ENCODE peak calls at places on chromosome 17, in nine cellular contexts. One of them, this sample, is unnamed.

GRCh38 chr17:68771867-68772515 is 170.8 kb upstream of the FAM20A start:
- DNase-seq in thyroid gland: no peak
- DNase-seq in non-pigmented ciliary epithelial cell: no peak
- DNase-seq in pulmonary artery endothelial cell: no peak
- DNase-seq in SW 1271: peak
- DNase-seq in germinal center: peak
- DNase-seq in amniotic stem cell: peak
- DNase-seq in ACHN: peak
- DNase-seq in globus pallidus: peak
- DNase-seq in this sample: peak

GRCh38 chr17:3683054-3683511 is 12.9 kb downstream of the P2RX5 start:
- DNase-seq in thyroid gland: peak
- DNase-seq in ACHN: peak
- DNase-seq in non-pigmented ciliary epithelial cell: no peak
- DNase-seq in germinal center: peak
- DNase-seq in amniotic stem cell: no peak
- DNase-seq in pulmonary artery endothelial cell: no peak
- DNase-seq in SW 1271: peak
- DNase-seq in globus pallidus: no peak
- DNase-seq in this sample: no peak

GRCh38 chr17:21242026-21242700 is 11.0 kb downstream of the NATD1 start:
- DNase-seq in germinal center: no peak
- DNase-seq in pulmonary artery endothelial cell: no peak
- DNase-seq in globus pallidus: no peak
- DNase-seq in non-pigmented ciliary epithelial cell: no peak
- DNase-seq in thyroid gland: peak
- DNase-seq in ACHN: no peak
- DNase-seq in amniotic stem cell: no peak
- DNase-seq in SW 1271: no peak
- DNase-seq in this sample: no peak

GRCh38 chr17:18961634-18962493 is 9.9 kb downstream of the SLC5A10 start:
- DNase-seq in germinal center: no peak
- DNase-seq in SW 1271: no peak
- DNase-seq in thyroid gland: no peak
- DNase-seq in globus pallidus: no peak
- DNase-seq in amniotic stem cell: no peak
- DNase-seq in non-pigmented ciliary epithelial cell: no peak
- DNase-seq in ACHN: no peak
- DNase-seq in pulmonary artery endothelial cell: no peak
- DNase-seq in this sample: no peak

GRCh38 chr17:39739885-39740356 is 2.2 kb downstream of the GRB7 start:
- DNase-seq in germinal center: no peak
- DNase-seq in ACHN: peak
- DNase-seq in globus pallidus: no peak
- DNase-seq in SW 1271: no peak
- DNase-seq in amniotic stem cell: no peak
- DNase-seq in non-pigmented ciliary epithelial cell: no peak
- DNase-seq in pulmonary artery endothelial cell: no peak
- DNase-seq in thyroid gland: no peak
- DNase-seq in this sample: no peak

GRCh38 chr17:63497708-63498483 is 21.0 kb downstream of the ACE start:
- DNase-seq in amniotic stem cell: no peak
- DNase-seq in germinal center: no peak
- DNase-seq in SW 1271: no peak
- DNase-seq in thyroid gland: peak
- DNase-seq in pulmonary artery endothelial cell: no peak
- DNase-seq in globus pallidus: no peak
- DNase-seq in non-pigmented ciliary epithelial cell: no peak
- DNase-seq in ACHN: peak
- DNase-seq in this sample: no peak

GRCh38 chr17:8746501-8747236 is 2.0 kb upstream of the CCDC42 start:
- DNase-seq in pulmonary artery endothelial cell: no peak
- DNase-seq in germinal center: no peak
- DNase-seq in non-pigmented ciliary epithelial cell: no peak
- DNase-seq in globus pallidus: no peak
- DNase-seq in ACHN: no peak
- DNase-seq in SW 1271: no peak
- DNase-seq in amniotic stem cell: no peak
- DNase-seq in thyroid gland: no peak
- DNase-seq in this sample: no peak

GRCh38 chr17:7854851-7855642 is at the start of gene TMEM88:
- DNase-seq in ACHN: no peak
- DNase-seq in pulmonary artery endothelial cell: no peak
- DNase-seq in SW 1271: no peak
- DNase-seq in globus pallidus: no peak
- DNase-seq in non-pigmented ciliary epithelial cell: no peak
- DNase-seq in thyroid gland: no peak
- DNase-seq in germinal center: no peak
- DNase-seq in amniotic stem cell: no peak
- DNase-seq in this sample: no peak

GRCh38 chr17:73466704-73467433 is 155.1 kb upstream of the CDC42EP4 start:
- DNase-seq in amniotic stem cell: no peak
- DNase-seq in thyroid gland: no peak
- DNase-seq in pulmonary artery endothelial cell: no peak
- DNase-seq in ACHN: no peak
- DNase-seq in globus pallidus: no peak
- DNase-seq in non-pigmented ciliary epithelial cell: no peak
- DNase-seq in SW 1271: no peak
- DNase-seq in germinal center: no peak
- DNase-seq in this sample: no peak

GRCh38 chr17:27609606-27610303 is 21.2 kb upstream of the LGALS9 start:
- DNase-seq in pulmonary artery endothelial cell: no peak
- DNase-seq in SW 1271: peak
- DNase-seq in ACHN: peak
- DNase-seq in thyroid gland: no peak
- DNase-seq in amniotic stem cell: no peak
- DNase-seq in germinal center: peak
- DNase-seq in non-pigmented ciliary epithelial cell: peak
- DNase-seq in globus pallidus: no peak
- DNase-seq in this sample: no peak

GRCh38 chr17:65222216-65222738 is 85.1 kb downstream of the RGS9 start:
- DNase-seq in thyroid gland: no peak
- DNase-seq in pulmonary artery endothelial cell: no peak
- DNase-seq in ACHN: no peak
- DNase-seq in SW 1271: no peak
- DNase-seq in amniotic stem cell: no peak
- DNase-seq in non-pigmented ciliary epithelial cell: no peak
- DNase-seq in germinal center: no peak
- DNase-seq in globus pallidus: no peak
- DNase-seq in this sample: no peak

GRCh38 chr17:63790057-63790456 is 16.1 kb downstream of the DDX42 start:
- DNase-seq in pulmonary artery endothelial cell: no peak
- DNase-seq in germinal center: no peak
- DNase-seq in non-pigmented ciliary epithelial cell: no peak
- DNase-seq in globus pallidus: no peak
- DNase-seq in ACHN: no peak
- DNase-seq in amniotic stem cell: no peak
- DNase-seq in thyroid gland: no peak
- DNase-seq in SW 1271: no peak
- DNase-seq in this sample: no peak

GRCh38 chr17:72250206-72250605 is 129.4 kb downstream of the SOX9 start:
- DNase-seq in pulmonary artery endothelial cell: no peak
- DNase-seq in non-pigmented ciliary epithelial cell: no peak
- DNase-seq in germinal center: no peak
- DNase-seq in thyroid gland: no peak
- DNase-seq in ACHN: no peak
- DNase-seq in globus pallidus: no peak
- DNase-seq in amniotic stem cell: no peak
- DNase-seq in SW 1271: no peak
- DNase-seq in this sample: no peak

GRCh38 chr17:49361129-49361901 is 735 bp downstream of the ZNF652 start:
- DNase-seq in SW 1271: peak
- DNase-seq in amniotic stem cell: no peak
- DNase-seq in germinal center: peak
- DNase-seq in pulmonary artery endothelial cell: no peak
- DNase-seq in ACHN: peak
- DNase-seq in thyroid gland: peak
- DNase-seq in globus pallidus: peak
- DNase-seq in non-pigmented ciliary epithelial cell: no peak
- DNase-seq in this sample: no peak

GRCh38 chr17:44212507-44213402 is 6.7 kb downstream of the UBTF start:
- DNase-seq in germinal center: no peak
- DNase-seq in thyroid gland: no peak
- DNase-seq in SW 1271: no peak
- DNase-seq in globus pallidus: no peak
- DNase-seq in non-pigmented ciliary epithelial cell: no peak
- DNase-seq in ACHN: no peak
- DNase-seq in pulmonary artery endothelial cell: no peak
- DNase-seq in amniotic stem cell: no peak
- DNase-seq in this sample: no peak

GRCh38 chr17:49887086-49887743 is 39.3 kb upstream of the TAC4 start:
- DNase-seq in non-pigmented ciliary epithelial cell: no peak
- DNase-seq in ACHN: no peak
- DNase-seq in amniotic stem cell: no peak
- DNase-seq in thyroid gland: peak
- DNase-seq in pulmonary artery endothelial cell: no peak
- DNase-seq in germinal center: no peak
- DNase-seq in SW 1271: no peak
- DNase-seq in globus pallidus: no peak
- DNase-seq in this sample: no peak

GRCh38 chr17:80384078-80384960 is 30.6 kb upstream of the ENDOV start:
- DNase-seq in globus pallidus: no peak
- DNase-seq in germinal center: no peak
- DNase-seq in amniotic stem cell: no peak
- DNase-seq in non-pigmented ciliary epithelial cell: no peak
- DNase-seq in pulmonary artery endothelial cell: no peak
- DNase-seq in ACHN: no peak
- DNase-seq in SW 1271: no peak
- DNase-seq in thyroid gland: no peak
- DNase-seq in this sample: no peak

GRCh38 chr17:67491009-67491677 is 114.1 kb downstream of the PITPNC1 start:
- DNase-seq in SW 1271: peak
- DNase-seq in pulmonary artery endothelial cell: peak
- DNase-seq in ACHN: peak
- DNase-seq in non-pigmented ciliary epithelial cell: peak
- DNase-seq in amniotic stem cell: peak
- DNase-seq in globus pallidus: peak
- DNase-seq in thyroid gland: peak
- DNase-seq in germinal center: no peak
- DNase-seq in this sample: peak

GRCh38 chr17:78779848-78780247 is 2.2 kb downstream of the CYTH1 start:
- DNase-seq in non-pigmented ciliary epithelial cell: no peak
- DNase-seq in amniotic stem cell: no peak
- DNase-seq in pulmonary artery endothelial cell: no peak
- DNase-seq in ACHN: no peak
- DNase-seq in globus pallidus: no peak
- DNase-seq in SW 1271: no peak
- DNase-seq in germinal center: no peak
- DNase-seq in thyroid gland: peak
- DNase-seq in this sample: no peak